ENCODE peak calls at places on chromosomes 1 and 21, in five cellular contexts. R is CD8-positive, alpha-beta T cell; T is endothelial cell of umbilical vein; L is gastrocnemius medialis; B is fibroblast of mammary gland. V is an unnamed sample.

GRCh38 chr1:7313081-7313546 is 458.0 kb upstream of the VAMP3 start:
- DNase-seq in R (no peak), T (no peak), L (no peak), B (no peak), V (no peak)

GRCh38 chr1:235911876-235912275 is 45.2 kb upstream of the LYST start:
- DNase-seq in R (no peak), T (peak), L (no peak), B (no peak), V (no peak)

GRCh38 chr1:19651141-19651737 is 7.1 kb downstream of the NBL1 start:
- DNase-seq in R (peak), T (peak), L (no peak), B (peak), V (no peak)

GRCh38 chr21:43717166-43717853 is 1.6 kb upstream of the PDXK start:
- DNase-seq in R (no peak), T (no peak), L (no peak), B (no peak), V (no peak)

GRCh38 chr1:155324717-155325595 is 4.3 kb downstream of the RUSC1 start:
- DNase-seq in R (no peak), T (peak), L (no peak), B (peak), V (no peak)

GRCh38 chr1:189769448-189769847 is 708.2 kb downstream of the BRINP3 start:
- DNase-seq in R (no peak), T (no peak), L (no peak), B (no peak), V (no peak)

GRCh38 chr1:180026556-180026955 is 71.9 kb downstream of the CEP350 start:
- DNase-seq in R (no peak), T (peak), L (no peak), B (peak), V (no peak)

GRCh38 chr1:177869586-177869985 is 100.3 kb downstream of the SEC16B start:
- DNase-seq in R (no peak), T (no peak), L (no peak), B (no peak), V (no peak)

GRCh38 chr1:193143285-193143684 is 21.5 kb downstream of the CDC73 start:
- DNase-seq in R (no peak), T (peak), L (no peak), B (peak), V (no peak)

GRCh38 chr1:98325646-98326441 is 335.7 kb upstream of the SNX7 start:
- DNase-seq in R (no peak), T (peak), L (peak), B (peak), V (peak)

GRCh38 chr1:31760901-31761470 is 3.2 kb downstream of the ADGRB2 start:
- DNase-seq in R (peak), T (no peak), L (no peak), B (peak), V (no peak)

GRCh38 chr1:37465596-37466517 is 8.5 kb upstream of the ZC3H12A start:
- DNase-seq in R (no peak), T (no peak), L (no peak), B (peak), V (no peak)

GRCh38 chr1:236850580-236850979 is 55.5 kb downstream of the MTR start:
- DNase-seq in R (no peak), T (no peak), L (no peak), B (no peak), V (no peak)

GRCh38 chr1:7471836-7472235 is 299.3 kb upstream of the VAMP3 start:
- DNase-seq in R (no peak), T (peak), L (no peak), B (peak), V (peak)

GRCh38 chr1:217333939-217334338 is 297.0 kb downstream of the GPATCH2 start:
- DNase-seq in R (no peak), T (no peak), L (no peak), B (peak), V (no peak)

GRCh38 chr1:82689217-82689616 is 888.5 kb downstream of the ADGRL2 start:
- DNase-seq in R (no peak), T (no peak), L (no peak), B (no peak), V (no peak)

GRCh38 chr1:229757226-229757625 is 131.2 kb downstream of the URB2 start:
- DNase-seq in R (no peak), T (no peak), L (no peak), B (no peak), V (no peak)

GRCh38 chr1:151311589-151312331 is 15.5 kb downstream of the PI4KB start:
- DNase-seq in R (peak), T (peak), L (peak), B (peak), V (peak)

GRCh38 chr21:45456014-45456835 is 51.3 kb downstream of the COL18A1 start:
- DNase-seq in R (no peak), T (no peak), L (no peak), B (no peak), V (no peak)

GRCh38 chr21:45454081-45454923 is 49.3 kb downstream of the COL18A1 start:
- DNase-seq in R (no peak), T (no peak), L (no peak), B (no peak), V (no peak)

GRCh38 chr21:45454924-45455315 is 50.0 kb downstream of the COL18A1 start:
- DNase-seq in R (no peak), T (no peak), L (no peak), B (no peak), V (no peak)

GRCh38 chr21:45456836-45457160 is 51.8 kb downstream of the COL18A1 start:
- DNase-seq in R (no peak), T (no peak), L (no peak), B (no peak), V (no peak)

GRCh38 chr21:45455321-45456013 is 50.5 kb downstream of the COL18A1 start:
- DNase-seq in R (no peak), T (no peak), L (no peak), B (peak), V (no peak)
- H3K4me3 ChIP-seq in R (no peak), T (no peak), L (peak), B (peak), V (peak)

GRCh38 chr1:25223471-25223870 is 8.8 kb downstream of the SYF2 start:
- DNase-seq in R (no peak), T (no peak), L (no peak), B (no peak), V (no peak)
- TF ChIP-seq CTCF in R (no peak), T (no peak), L (no peak), B (no peak), V (no peak)

DNA sequence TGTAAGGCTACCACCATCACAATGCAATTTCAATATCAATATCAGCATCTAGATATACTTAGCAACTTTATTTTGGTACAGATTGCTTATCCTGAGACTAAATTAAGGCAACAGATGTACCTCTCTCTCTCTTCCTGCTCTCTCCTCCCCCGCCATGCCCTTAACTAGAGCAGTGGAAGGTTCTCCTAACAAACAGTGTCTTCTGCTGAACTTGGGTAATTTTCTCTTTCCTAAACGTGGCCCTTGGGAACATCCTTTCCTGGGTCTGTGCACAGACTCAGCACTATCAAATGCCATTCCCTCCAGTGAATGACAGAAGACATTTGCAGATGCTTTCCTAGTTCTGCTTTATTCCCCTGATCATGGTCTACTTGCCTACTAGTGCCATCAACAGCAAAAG is 85.6 kb upstream of the TTC39A start:
- DNase-seq in R (no peak), T (no peak), L (no peak), B (no peak), V (no peak)
- H3K4me3 ChIP-seq in R (no peak), T (no peak), L (no peak), B (no peak), V (no peak)

DNA sequence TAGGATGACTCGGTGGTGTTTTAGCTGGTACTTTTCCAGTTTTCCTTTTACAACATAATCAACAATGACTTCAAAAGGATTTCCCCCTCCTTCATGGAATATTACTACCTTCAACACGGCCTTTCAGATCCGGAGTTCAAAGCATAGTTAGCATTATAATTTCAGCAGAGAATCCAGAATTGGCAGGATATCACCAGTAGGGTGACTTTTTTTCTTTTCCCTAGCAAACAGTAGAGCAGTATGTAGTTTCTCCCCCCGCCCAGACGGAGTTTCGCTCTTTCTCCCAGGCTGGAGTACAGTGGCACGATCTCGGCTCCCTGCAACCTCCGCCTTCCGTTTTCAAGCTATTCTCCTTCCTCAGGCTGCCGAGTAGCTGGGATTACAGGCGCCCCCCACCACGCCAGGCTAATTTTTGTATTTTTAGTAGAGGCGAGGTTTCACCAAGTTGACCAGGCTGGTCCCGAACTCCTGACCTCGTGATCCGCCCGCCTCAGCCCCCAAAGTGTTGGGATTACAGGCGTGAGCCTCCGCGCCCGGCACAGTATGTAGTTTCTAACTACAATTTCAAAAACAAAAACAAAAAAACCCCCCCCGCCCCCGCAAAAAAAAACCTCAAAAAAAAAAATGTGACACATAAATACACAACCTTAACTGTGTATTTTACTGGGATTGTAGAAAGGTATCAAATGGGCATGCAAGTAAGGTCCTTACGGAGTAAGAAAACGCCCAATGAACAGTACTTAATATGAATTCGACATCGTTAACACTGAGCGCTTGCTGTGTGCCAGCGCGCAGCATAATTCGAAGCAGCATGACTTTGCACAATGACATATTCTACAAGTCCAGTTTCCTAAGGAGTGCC is 1.5 kb upstream of the COX20 start:
- DNase-seq in R (peak), T (peak), L (peak), B (peak), V (no peak)
- TF ChIP-seq CTCF in R (peak), T (no peak), L (peak), B (peak), V (peak)

GRCh38 chr1:75587692-75588091 is 23.2 kb downstream of the SLC44A5 start:
- DNase-seq in R (no peak), T (no peak), L (no peak), B (no peak), V (no peak)
- H3K4me3 ChIP-seq in R (no peak), T (no peak), L (no peak), B (no peak), V (no peak)

GRCh38 chr1:241899211-241899610 is 51.2 kb downstream of the EXO1 start:
- DNase-seq in R (no peak), T (no peak), L (no peak), B (no peak), V (no peak)

GRCh38 chr1:241902376-241903067 is 54.5 kb downstream of the EXO1 start:
- DNase-seq in R (no peak), T (no peak), L (no peak), B (peak), V (no peak)

GRCh38 chr1:241900381-241900780 is 52.4 kb downstream of the EXO1 start:
- DNase-seq in R (no peak), T (no peak), L (no peak), B (no peak), V (no peak)

GRCh38 chr1:241895013-241895412 is 47.0 kb downstream of the EXO1 start:
- DNase-seq in R (no peak), T (no peak), L (no peak), B (no peak), V (no peak)

DNA sequence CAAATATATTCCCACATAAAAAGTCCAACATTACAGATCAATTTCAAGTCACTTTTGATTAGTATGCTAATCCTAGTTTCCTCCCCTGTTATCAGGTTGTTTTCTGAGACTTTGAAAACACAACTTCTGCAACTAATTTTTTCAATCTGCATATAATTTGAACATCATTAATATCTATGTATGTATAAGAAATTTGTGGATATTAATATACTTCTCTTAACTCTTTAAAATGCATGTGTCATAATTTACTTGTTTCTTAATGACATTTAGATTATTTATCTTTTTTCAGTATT is 48.6 kb downstream of the EXO1 start:
- DNase-seq in R (no peak), T (no peak), L (no peak), B (no peak), V (no peak)
- TF ChIP-seq CTCF in R (peak), T (no peak), L (no peak), B (no peak), V (no peak)

DNA sequence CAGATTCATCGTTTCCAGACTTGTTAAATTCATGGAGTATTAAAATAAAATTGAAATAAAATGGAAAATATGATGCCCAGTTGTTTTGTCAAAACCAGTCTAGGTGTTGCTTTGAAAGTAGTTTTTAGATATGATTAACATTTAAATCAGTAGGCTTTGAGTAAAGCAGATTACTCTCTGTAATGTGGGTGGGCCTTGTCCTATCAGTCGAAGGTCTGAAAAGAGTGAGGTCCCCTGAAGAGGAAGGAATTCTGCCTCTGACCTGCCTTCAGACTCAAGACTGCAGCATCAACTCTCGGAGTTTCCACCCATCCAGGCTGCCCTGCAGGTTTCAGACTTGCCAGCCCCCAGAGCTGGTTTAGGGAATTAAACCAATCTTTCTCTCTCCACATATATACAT is 36.2 kb downstream of the C21orf91 start:
- DNase-seq in R (no peak), T (no peak), L (no peak), B (no peak), V (no peak)
- H3K4me3 ChIP-seq in R (no peak), T (no peak), L (no peak), B (no peak), V (no peak)

GRCh38 chr21:37087188-37087587 is 14.1 kb downstream of the TTC3 start:
- DNase-seq in R (no peak), T (peak), L (peak), B (peak), V (no peak)
- TF ChIP-seq CTCF in R (peak), T (no peak), L (no peak), B (peak), V (peak)

DNA sequence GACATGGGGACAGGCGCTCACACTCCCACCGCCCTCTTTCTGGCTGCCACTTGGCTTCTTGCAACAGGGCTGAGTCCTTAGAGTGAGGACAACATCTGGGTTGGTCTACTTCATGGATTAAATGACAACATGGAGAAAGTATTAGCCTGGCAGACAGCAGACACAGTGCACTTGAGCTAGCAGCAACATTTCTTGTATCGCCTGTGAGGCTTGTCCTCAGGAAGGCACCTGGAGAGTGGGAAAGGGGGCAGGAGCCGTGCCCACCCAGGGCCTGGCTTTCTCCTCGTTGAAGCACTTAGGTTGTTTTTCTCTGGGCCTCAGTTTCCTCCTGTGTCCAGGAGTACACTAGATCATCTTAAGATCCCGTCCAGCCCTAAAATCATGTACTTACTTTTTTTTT is 3.7 kb downstream of the ELF3 start:
- DNase-seq in R (no peak), T (no peak), L (no peak), B (no peak), V (no peak)
- H3K4me3 ChIP-seq in R (no peak), T (no peak), L (no peak), B (no peak), V (no peak)

V was measured in AG04450.